ENCODE peak calls at places on chromosomes 11 and 22, in eight cellular contexts. One of them, this sample, is unnamed.

GRCh38 chr22:19495562-19496323 is 16.0 kb downstream of the CDC45 start:
- DNase-seq in substantia nigra: no peak
- DNase-seq in HEK293T: no peak
- DNase-seq in amniotic stem cell: no peak
- DNase-seq in ELF-1: no peak
- DNase-seq in CD8-positive, alpha-beta T cell: no peak
- DNase-seq in naive thymus-derived CD8-positive, alpha-beta T cell: no peak
- DNase-seq in activated CD8-positive, alpha-beta memory T cell treated with anti-CD3 and anti-CD28 coated beads for 1 hour: no peak
- DNase-seq in this sample: no peak

GRCh38 chr11:46543564-46543963 is 50.3 kb downstream of the AMBRA1 start:
- DNase-seq in substantia nigra: no peak
- DNase-seq in HEK293T: no peak
- DNase-seq in amniotic stem cell: no peak
- DNase-seq in ELF-1: no peak
- DNase-seq in CD8-positive, alpha-beta T cell: no peak
- DNase-seq in naive thymus-derived CD8-positive, alpha-beta T cell: no peak
- DNase-seq in activated CD8-positive, alpha-beta memory T cell treated with anti-CD3 and anti-CD28 coated beads for 1 hour: no peak
- DNase-seq in this sample: no peak

GRCh38 chr11:82796970-82797594 is 63.4 kb upstream of the FAM181B start:
- DNase-seq in substantia nigra: peak
- DNase-seq in HEK293T: no peak
- DNase-seq in amniotic stem cell: no peak
- DNase-seq in ELF-1: no peak
- DNase-seq in CD8-positive, alpha-beta T cell: no peak
- DNase-seq in naive thymus-derived CD8-positive, alpha-beta T cell: no peak
- DNase-seq in activated CD8-positive, alpha-beta memory T cell treated with anti-CD3 and anti-CD28 coated beads for 1 hour: no peak
- DNase-seq in this sample: no peak

GRCh38 chr11:126282742-126283591 is at the start of gene TIRAP:
- DNase-seq in substantia nigra: peak
- DNase-seq in HEK293T: peak
- DNase-seq in amniotic stem cell: peak
- DNase-seq in ELF-1: peak
- DNase-seq in CD8-positive, alpha-beta T cell: peak
- DNase-seq in naive thymus-derived CD8-positive, alpha-beta T cell: peak
- DNase-seq in activated CD8-positive, alpha-beta memory T cell treated with anti-CD3 and anti-CD28 coated beads for 1 hour: peak
- DNase-seq in this sample: peak

GRCh38 chr11:67352546-67353316 is 615 bp downstream of the POLD4 start:
- DNase-seq in substantia nigra: no peak
- DNase-seq in HEK293T: no peak
- DNase-seq in amniotic stem cell: no peak
- DNase-seq in ELF-1: no peak
- DNase-seq in CD8-positive, alpha-beta T cell: no peak
- DNase-seq in naive thymus-derived CD8-positive, alpha-beta T cell: no peak
- DNase-seq in activated CD8-positive, alpha-beta memory T cell treated with anti-CD3 and anti-CD28 coated beads for 1 hour: no peak
- DNase-seq in this sample: no peak

GRCh38 chr11:68312780-68313573 is 586 bp downstream of the LRP5 start:
- DNase-seq in substantia nigra: no peak
- DNase-seq in HEK293T: no peak
- DNase-seq in amniotic stem cell: no peak
- DNase-seq in ELF-1: no peak
- DNase-seq in CD8-positive, alpha-beta T cell: no peak
- DNase-seq in naive thymus-derived CD8-positive, alpha-beta T cell: no peak
- DNase-seq in activated CD8-positive, alpha-beta memory T cell treated with anti-CD3 and anti-CD28 coated beads for 1 hour: no peak
- DNase-seq in this sample: no peak

GRCh38 chr11:12979928-12980689 is 29.0 kb upstream of the RASSF10 start:
- DNase-seq in substantia nigra: no peak
- DNase-seq in HEK293T: no peak
- DNase-seq in amniotic stem cell: no peak
- DNase-seq in ELF-1: peak
- DNase-seq in CD8-positive, alpha-beta T cell: no peak
- DNase-seq in naive thymus-derived CD8-positive, alpha-beta T cell: no peak
- DNase-seq in activated CD8-positive, alpha-beta memory T cell treated with anti-CD3 and anti-CD28 coated beads for 1 hour: no peak
- DNase-seq in this sample: no peak

GRCh38 chr22:21693999-21694341 is 28.2 kb downstream of the PPIL2 start:
- DNase-seq in substantia nigra: no peak
- DNase-seq in HEK293T: no peak
- DNase-seq in amniotic stem cell: no peak
- DNase-seq in ELF-1: no peak
- DNase-seq in CD8-positive, alpha-beta T cell: no peak
- DNase-seq in naive thymus-derived CD8-positive, alpha-beta T cell: no peak
- DNase-seq in activated CD8-positive, alpha-beta memory T cell treated with anti-CD3 and anti-CD28 coated beads for 1 hour: no peak
- DNase-seq in this sample: no peak

GRCh38 chr11:120612363-120613263 is 101.1 kb downstream of the GRIK4 start:
- DNase-seq in substantia nigra: no peak
- DNase-seq in HEK293T: no peak
- DNase-seq in amniotic stem cell: no peak
- DNase-seq in ELF-1: peak
- DNase-seq in CD8-positive, alpha-beta T cell: no peak
- DNase-seq in naive thymus-derived CD8-positive, alpha-beta T cell: no peak
- DNase-seq in activated CD8-positive, alpha-beta memory T cell treated with anti-CD3 and anti-CD28 coated beads for 1 hour: no peak
- DNase-seq in this sample: no peak